ENCODE peak calls at places on chromosomes 16 and 17, in four cellular contexts. M, P, L and D are unnamed samples.
A peak's percentile ranks its signal among the peaks of the same experiment; 100 is the strongest.

GRCh38 chr17:71330099-71330375 is 790.8 kb upstream of the SOX9 start:
- DNase-seq in M (no peak), P (no peak), L (no peak), D (no peak)

GRCh38 chr17:72123964-72124791 is 3.4 kb downstream of the SOX9 start:
- DNase-seq in M (no peak), P (no peak), L (no peak), D (peak; percentile 43)

GRCh38 chr17:78113804-78114785 is 14.5 kb downstream of the TMC6 start:
- DNase-seq in M (no peak), P (no peak), L (no peak), D (no peak)

GRCh38 chr17:72598705-72599104 is 477.9 kb downstream of the SOX9 start:
- DNase-seq in M (no peak), P (no peak), L (no peak), D (no peak)

GRCh38 chr16:65919116-65919515 is 447.4 kb upstream of the CDH5 start:
- DNase-seq in M (no peak), P (no peak), L (no peak), D (no peak)

GRCh38 chr16:89880477-89881367 is 7.3 kb downstream of the TCF25 start:
- DNase-seq in M (no peak), P (no peak), L (no peak), D (no peak)

GRCh38 chr17:74742153-74742515 is 5.1 kb downstream of the RAB37 start:
- DNase-seq in M (no peak), P (no peak), L (no peak), D (no peak)

GRCh38 chr17:19345486-19346350 is 16.8 kb downstream of the B9D1 start:
- DNase-seq in M (no peak), P (no peak), L (no peak), D (no peak)

GRCh38 chr16:22217890-22218730 is 12.0 kb downstream of the EEF2K start:
- DNase-seq in M (no peak), P (no peak), L (peak; percentile 7), D (no peak)

GRCh38 chr17:60577147-60577925 is 22.7 kb upstream of the PPM1D start:
- DNase-seq in M (no peak), P (peak; percentile 83), L (peak; percentile 30), D (peak; percentile 60)

GRCh38 chr17:66775262-66775661 is 59.7 kb upstream of the CACNG5 start:
- DNase-seq in M (no peak), P (no peak), L (no peak), D (no peak)

GRCh38 chr16:15811778-15812750 is 44.8 kb downstream of the MYH11 start:
- DNase-seq in M (no peak), P (peak; percentile 85), L (no peak), D (no peak)

GRCh38 chr17:67294451-67295199 is 49.6 kb upstream of the HELZ start:
- DNase-seq in M (no peak), P (no peak), L (no peak), D (no peak)

GRCh38 chr16:64215730-64216129 is 906.1 kb downstream of the CDH11 start:
- DNase-seq in M (no peak), P (no peak), L (no peak), D (no peak)

GRCh38 chr16:86481607-86482006 is 28.7 kb upstream of the FOXF1 start:
- DNase-seq in M (no peak), P (no peak), L (no peak), D (no peak)

GRCh38 chr17:49438439-49438861 is 23.8 kb upstream of the PHB1 start:
- DNase-seq in M (no peak), P (no peak), L (peak; percentile 32), D (no peak)

GRCh38 chr17:27647755-27648154 is 16.8 kb downstream of the LGALS9 start:
- DNase-seq in M (no peak), P (no peak), L (no peak), D (no peak)

GRCh38 chr17:67546578-67547527 is 169.8 kb downstream of the PITPNC1 start:
- DNase-seq in M (no peak), P (peak; percentile 47), L (no peak), D (peak; percentile 41)

GRCh38 chr16:8816967-8817662 is 19.5 kb downstream of the PMM2 start:
- DNase-seq in M (no peak), P (no peak), L (no peak), D (no peak)

GRCh38 chr17:53924530-53925455 is 102.1 kb downstream of the KIF2B start:
- DNase-seq in M (no peak), P (peak; percentile 2), L (no peak), D (no peak)

GRCh38 chr16:85945424-85945751 is 46.4 kb downstream of the IRF8 start:
- DNase-seq in M (no peak), P (no peak), L (no peak), D (no peak)

GRCh38 chr16:50121278-50121677 is 31.8 kb upstream of the TENT4B start:
- DNase-seq in M (no peak), P (no peak), L (no peak), D (no peak)

GRCh38 chr17:28110184-28110583 is 67.7 kb downstream of the NLK start:
- DNase-seq in M (no peak), P (no peak), L (no peak), D (no peak)

GRCh38 chr16:10136916-10137315 is 45.3 kb downstream of the GRIN2A start:
- DNase-seq in M (no peak), P (no peak), L (no peak), D (no peak)

GRCh38 chr16:19167710-19168172 is 299 bp upstream of the SYT17 start:
- DNase-seq in M (peak; percentile 24), P (peak; percentile 69), L (peak; percentile 31), D (peak; percentile 61)

GRCh38 chr17:59829217-59830006 is 63.3 kb downstream of the TUBD1 start:
- DNase-seq in M (no peak), P (peak; percentile 100), L (no peak), D (no peak)

GRCh38 chr16:88686062-88686438 is 257 bp downstream of the SNAI3 start:
- DNase-seq in M (no peak), P (no peak), L (no peak), D (peak; percentile 62)

GRCh38 chr17:20216154-20216815 is 207.1 kb downstream of the SPECC1 start:
- DNase-seq in M (no peak), P (no peak), L (no peak), D (no peak)

GRCh38 chr17:38663125-38663751 is 11.5 kb downstream of the EPOP start:
- DNase-seq in M (no peak), P (peak; percentile 58), L (peak; percentile 40), D (peak; percentile 81)